ENCODE peak calls at places on chromosomes 12 and 14, in four cellular contexts. B, L, Y and C are unnamed samples.

GRCh38 chr14:58078068-58078467 is 73.9 kb downstream of the ARMH4 start:
- DNase-seq in B (peak), L (no peak), Y (no peak), C (no peak)

GRCh38 chr12:63821781-63822251 is 22.7 kb upstream of the SRGAP1 start:
- DNase-seq in B (peak), L (no peak), Y (no peak), C (no peak)

GRCh38 chr12:64452559-64453329 is 824 bp downstream of the TBK1 start:
- DNase-seq in B (peak), L (peak), Y (no peak), C (no peak)

GRCh38 chr14:71474866-71475265 is 457.4 kb upstream of the RGS6 start:
- DNase-seq in B (no peak), L (no peak), Y (no peak), C (no peak)

GRCh38 chr14:56854325-56854724 is 44.0 kb upstream of the OTX2 start:
- DNase-seq in B (no peak), L (no peak), Y (no peak), C (no peak)

GRCh38 chr14:31902002-31902401 is 175.1 kb upstream of the ARHGAP5 start:
- DNase-seq in B (no peak), L (peak), Y (no peak), C (no peak)

GRCh38 chr12:76859621-76860020 is 19.2 kb downstream of the CSRP2 start:
- DNase-seq in B (no peak), L (no peak), Y (no peak), C (no peak)

GRCh38 chr12:1974812-1975211 is 29.4 kb downstream of the DCP1B start:
- DNase-seq in B (no peak), L (no peak), Y (no peak), C (no peak)

GRCh38 chr12:46847001-46847400 is 21.2 kb upstream of the SLC38A4 start:
- DNase-seq in B (no peak), L (no peak), Y (no peak), C (no peak)

GRCh38 chr12:40344312-40344711 is 119.5 kb downstream of the LRRK2 start:
- DNase-seq in B (no peak), L (no peak), Y (no peak), C (no peak)

GRCh38 chr12:101769865-101770264 is 30.6 kb upstream of the SYCP3 start:
- DNase-seq in B (no peak), L (no peak), Y (no peak), C (no peak)
- H3K4me3 ChIP-seq in B (no peak), L (no peak), Y (no peak), C (no peak)

GRCh38 chr12:26295001-26295400 is 99.6 kb downstream of the SSPN start:
- DNase-seq in B (no peak), L (no peak), Y (no peak), C (no peak)

GRCh38 chr12:26303418-26303817 is 108.0 kb downstream of the SSPN start:
- DNase-seq in B (no peak), L (no peak), Y (no peak), C (no peak)

GRCh38 chr12:26304273-26304672 is 108.9 kb downstream of the SSPN start:
- DNase-seq in B (no peak), L (no peak), Y (no peak), C (no peak)

GRCh38 chr12:26297386-26298070 is 102.2 kb downstream of the SSPN start:
- DNase-seq in B (peak), L (no peak), Y (no peak), C (no peak)

GRCh38 chr12:26298785-26299621 is 103.6 kb downstream of the SSPN start:
- DNase-seq in B (peak), L (no peak), Y (no peak), C (peak)
- TF ChIP-seq CTCF in B (peak), L (no peak), Y (no peak), C (no peak)

GRCh38 chr14:89303452-89304435 is 113.3 kb downstream of the FOXN3 start:
- DNase-seq in B (peak), L (peak), Y (no peak), C (peak)
- H3K4me3 ChIP-seq in B (peak), L (no peak), Y (peak), C (peak)

DNA sequence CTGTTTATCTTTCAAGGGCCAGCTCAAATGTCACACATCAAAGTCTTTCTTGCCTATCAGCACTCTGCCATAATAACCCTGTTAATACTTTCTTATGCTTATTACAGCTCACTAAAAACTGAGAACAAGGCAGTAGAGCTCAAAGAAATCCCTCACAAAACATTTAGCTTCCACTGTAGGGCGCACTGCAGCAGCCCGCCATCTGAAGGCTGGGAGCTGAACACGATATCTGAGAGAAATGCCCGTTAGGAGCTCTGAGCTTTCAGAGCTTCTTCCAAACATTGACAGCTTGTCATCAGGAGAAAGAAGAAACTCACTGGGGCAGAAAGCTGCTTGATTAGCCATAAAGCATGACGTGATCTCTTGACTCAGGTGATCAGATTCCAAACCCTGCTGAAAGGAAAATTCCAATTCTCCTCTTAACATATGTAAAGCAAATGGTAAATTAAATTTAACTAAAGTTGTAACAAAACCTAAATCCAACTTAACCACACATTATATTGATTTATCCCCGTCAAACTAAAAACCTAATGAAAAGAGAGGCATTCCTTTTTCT is 175.7 kb downstream of the C12orf50 start:
- DNase-seq in B (no peak), L (no peak), Y (no peak), C (no peak)
- TF ChIP-seq CTCF in B (no peak), L (no peak), Y (no peak), C (no peak)

GRCh38 chr12:21771311-21771710 is 3.2 kb downstream of the KCNJ8 start:
- DNase-seq in B (peak), L (no peak), Y (no peak), C (no peak)
- H3K4me3 ChIP-seq in B (no peak), L (no peak), Y (no peak), C (no peak)

GRCh38 chr14:25836647-25837046 is 761.2 kb downstream of the NOVA1 start:
- DNase-seq in B (no peak), L (no peak), Y (no peak), C (no peak)

GRCh38 chr14:25837431-25837950 is 760.3 kb downstream of the NOVA1 start:
- DNase-seq in B (no peak), L (no peak), Y (no peak), C (no peak)

GRCh38 chr14:25828562-25828961 is 769.3 kb downstream of the NOVA1 start:
- DNase-seq in B (no peak), L (no peak), Y (no peak), C (no peak)

DNA sequence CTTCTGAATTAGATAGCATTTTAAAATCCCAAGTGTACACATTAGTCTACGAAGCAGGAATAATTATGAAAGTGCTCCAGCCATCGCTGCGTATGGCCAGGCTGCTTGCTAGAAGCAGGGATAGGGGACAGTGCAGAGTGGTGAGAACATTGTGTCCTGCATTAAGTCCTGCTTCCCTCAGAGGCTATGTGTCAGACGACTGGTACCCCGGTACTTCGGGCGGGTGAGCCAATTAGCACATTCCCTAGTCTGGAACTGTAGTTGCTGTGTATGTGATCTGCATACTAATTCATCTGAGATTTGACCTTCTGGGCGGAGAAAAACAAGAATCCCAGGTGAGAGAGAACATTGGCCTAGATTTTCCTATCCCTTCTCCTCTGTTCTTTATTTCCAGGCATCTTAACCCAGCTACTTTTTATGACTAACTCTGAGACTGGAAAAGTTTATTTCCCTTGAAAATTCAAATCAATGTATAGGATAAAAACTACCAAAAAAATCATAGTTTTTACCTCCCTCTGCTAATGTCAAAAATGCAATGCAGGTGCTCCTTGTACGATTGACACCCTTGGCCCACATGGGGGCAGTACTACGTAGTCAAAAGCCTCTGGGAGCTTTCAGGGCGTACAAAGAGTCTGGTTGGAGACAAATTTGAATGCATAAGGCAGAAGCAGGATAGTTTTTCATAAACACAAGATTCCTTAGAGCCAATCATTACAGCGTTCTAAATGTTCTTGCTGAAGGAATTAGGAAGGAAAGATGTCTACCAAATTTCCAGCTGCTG is 764.3 kb downstream of the NOVA1 start:
- DNase-seq in B (peak), L (peak), Y (no peak), C (no peak)
- TF ChIP-seq CTCF in B (peak), L (peak), Y (no peak), C (no peak)